ENCODE peak calls at places on chromosomes 2 and 18, in four cellular contexts. Y, Q, R and W are unnamed samples.

GRCh38 chr18:49201464-49201863 is 250.7 kb upstream of the SMAD7 start:
- DNase-seq in Q (no peak), Y (peak; percentile 52), R (no peak), W (no peak)

GRCh38 chr2:46555011-46555410 is 75.6 kb downstream of the TMEM247 start:
- DNase-seq in Y (peak; percentile 28), Q (peak; percentile 51), R (no peak), W (no peak)

GRCh38 chr18:13547347-13547746 is 179.0 kb downstream of the FAM210A start:
- DNase-seq in Y (no peak), R (no peak), Q (no peak), W (no peak)

GRCh38 chr2:128644745-128645256 is 326.1 kb upstream of the HS6ST1 start:
- DNase-seq in Q (peak; percentile 61), R (no peak), Y (no peak), W (no peak)

GRCh38 chr18:12432196-12432595 is 24.5 kb downstream of the PRELID3A start:
- DNase-seq in Q (no peak), Y (no peak), R (no peak), W (no peak)

GRCh38 chr2:191857406-191857805 is 10.5 kb upstream of the CAVIN2 start:
- DNase-seq in Q (no peak), R (no peak), Y (no peak), W (no peak)

GRCh38 chr2:128820427-128820826 is 501.8 kb upstream of the HS6ST1 start:
- DNase-seq in R (no peak), Y (no peak), Q (no peak), W (no peak)

GRCh38 chr18:34709631-34710429 is at the start of gene DTNA:
- DNase-seq in Q (peak; percentile 64), R (no peak), Y (peak; percentile 18), W (no peak)

GRCh38 chr2:9234680-9235387 is 28.2 kb downstream of the ASAP2 start:
- DNase-seq in Q (no peak), Y (peak; percentile 87), R (peak; percentile 86), W (no peak)

GRCh38 chr2:1752751-1753150 is 8.4 kb upstream of the PXDN start:
- DNase-seq in R (no peak), Q (no peak), Y (no peak), W (no peak)

GRCh38 chr18:13267517-13267916 is 49.0 kb downstream of the LDLRAD4 start:
- DNase-seq in Q (no peak), R (no peak), Y (no peak), W (no peak)

GRCh38 chr2:73426161-73426560 is 40.5 kb downstream of the ALMS1 start:
- DNase-seq in R (no peak), Y (no peak), Q (no peak), W (no peak)
- H3K36me3 ChIP-seq in R (no peaks in the 10 kb centered on the region), Y (peaks cover 47% of the 10 kb centered on the region), Q (peaks cover 5% of the 10 kb centered on the region), W (no peaks in the 10 kb centered on the region)

DNA sequence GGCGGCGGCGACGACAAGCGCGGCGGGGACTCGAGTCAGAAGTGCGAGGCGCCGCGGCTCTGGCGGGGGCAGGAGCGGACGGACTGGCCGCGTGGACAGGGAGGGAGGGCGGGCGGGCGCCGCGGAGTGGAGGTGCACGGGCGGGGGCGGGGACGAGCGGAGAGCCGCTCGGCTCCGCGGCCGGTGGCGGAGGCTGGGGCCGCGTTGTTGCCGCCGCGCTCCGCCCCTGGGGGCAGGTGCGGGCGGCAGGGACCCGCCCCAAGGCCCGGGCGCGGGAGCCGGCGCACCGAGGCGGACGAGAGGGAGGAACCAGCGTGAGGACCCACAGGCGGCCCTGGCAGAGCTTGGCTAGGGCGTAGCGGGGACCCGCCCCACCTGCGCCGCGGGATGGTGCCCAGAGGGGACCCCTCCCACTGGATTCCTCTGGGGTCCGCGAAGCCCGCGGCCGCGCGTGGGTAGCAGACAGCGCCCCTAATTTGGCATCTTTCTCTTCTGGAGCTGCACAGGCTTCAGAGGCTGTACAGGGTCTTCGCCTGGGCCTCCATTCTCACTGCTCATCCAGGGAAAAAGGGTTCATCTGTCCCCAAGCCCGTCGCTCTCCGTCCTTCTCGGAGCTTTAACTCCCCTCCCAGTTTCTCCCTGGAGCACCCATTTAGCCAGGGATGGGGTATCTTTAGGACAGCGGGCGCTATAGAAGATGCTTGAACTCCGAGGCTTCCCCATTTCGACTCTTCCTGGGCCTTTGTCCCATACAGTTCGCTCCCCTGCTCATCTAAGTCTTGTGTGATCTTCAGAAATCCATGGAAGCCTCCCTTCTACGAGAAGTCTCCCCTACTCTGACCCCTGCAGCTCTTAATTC is at the start of gene TMEM163:
- DNase-seq in R (no peak), Y (no peak), Q (peak; percentile 81), W (peak; percentile 43)
- H3K9ac ChIP-seq in R (no peak within 1 kb of the TSS), Y (no peak within 1 kb of the TSS), Q (no peak within 1 kb of the TSS), W (no peak within 1 kb of the TSS)

GRCh38 chr2:184444217-184444616 is 154.1 kb upstream of the ZNF804A start:
- DNase-seq in Q (no peak), R (no peak), Y (no peak), W (peak; percentile 94)
- TF ChIP-seq EZH2phosphoT487 in Q (no peak), R (no peak), Y (no peak), W (no peak)

DNA sequence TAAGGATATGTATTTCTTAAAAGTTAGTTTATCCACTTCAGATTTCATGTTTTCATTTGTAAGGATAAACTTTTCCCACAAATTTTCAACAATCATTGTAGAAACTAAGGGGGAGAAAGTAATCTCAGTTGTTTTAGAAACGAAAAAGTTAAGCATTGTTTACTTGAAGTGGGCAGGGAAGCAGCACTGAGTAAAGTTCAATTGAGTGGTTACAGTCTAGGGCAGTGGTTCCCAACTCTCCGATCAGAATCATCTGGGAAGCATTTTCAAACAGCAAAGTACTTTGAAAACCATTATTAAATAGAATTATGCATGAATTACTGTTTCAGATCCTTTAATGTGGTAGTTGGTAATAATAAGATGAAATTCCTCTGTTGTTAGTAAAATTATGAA is 12.5 kb downstream of the MRPL35 start:
- DNase-seq in R (no peak), Y (no peak), Q (no peak), W (no peak)
- H3K36me3 ChIP-seq in R (peaks cover 55% of the 10 kb centered on the region), Y (peaks cover 69% of the 10 kb centered on the region), Q (peaks cover 16% of the 10 kb centered on the region), W (peaks cover 14% of the 10 kb centered on the region)

GRCh38 chr2:3492951-3493609 is 26.3 kb downstream of the ADI1 start:
- DNase-seq in Y (peak; percentile 37), R (no peak), Q (no peak), W (no peak)
- H3K9ac ChIP-seq in Y (no peak overlapping the region), R (no peak overlapping the region), Q (no peak overlapping the region), W (no peak overlapping the region)

GRCh38 chr2:176156959-176157498 is at the start of gene HOXD3:
- DNase-seq in Y (peak; percentile 84), R (no peak), Q (no peak), W (no peak)

GRCh38 chr2:176156301-176156958 is 677 bp upstream of the HOXD3 start:
- DNase-seq in Y (peak; percentile 66), R (no peak), Q (no peak), W (no peak)

GRCh38 chr2:176152350-176153181 is 1.2 kb downstream of the HOXD4 start:
- DNase-seq in Y (no peak), Q (no peak), R (no peak), W (no peak)

GRCh38 chr2:176155341-176156044 is 1.6 kb upstream of the HOXD3 start:
- DNase-seq in Y (no peak), R (no peak), Q (no peak), W (no peak)

DNA sequence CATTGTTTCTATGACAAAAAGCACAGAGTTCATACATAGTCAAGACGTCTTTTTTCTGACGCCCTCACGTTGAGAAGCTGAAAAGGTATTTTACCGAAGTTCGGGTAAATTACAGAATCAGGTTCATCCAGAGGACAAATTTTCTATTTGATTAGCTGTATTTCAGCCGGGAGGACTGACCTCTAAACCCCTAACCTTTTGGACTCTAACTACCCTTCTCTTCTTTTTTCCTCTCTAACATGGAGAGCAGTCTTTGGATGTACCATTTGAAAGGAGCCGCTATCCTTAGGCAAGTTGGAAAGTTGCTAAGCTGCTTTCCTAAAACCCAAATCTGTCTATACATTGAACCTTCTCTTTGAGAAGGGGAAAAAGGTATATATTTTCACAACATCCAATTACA is 2.3 kb upstream of the HOXD3 start:
- DNase-seq in Y (no peak), R (no peak), Q (no peak), W (no peak)
- TF ChIP-seq EZH2phosphoT487 in Y (no peak), R (no peak), Q (no peak), W (no peak)